ENCODE peak calls at places on chromosomes 1 and 21, in six cellular contexts. W is amniotic stem cell, K is caudate nucleus, B is T-helper 9 cell, M is Caco-2, Z is thoracic aorta. U is an unnamed sample.

GRCh38 chr1:89274431-89274857 is 1.8 kb upstream of the GBP5 start:
- DNase-seq in W (no peak), K (no peak), B (no peak), M (no peak), Z (no peak), U (no peak)

GRCh38 chr1:76291186-76291585 is 216.6 kb downstream of the ST6GALNAC3 start:
- DNase-seq in W (no peak), K (no peak), B (no peak), M (no peak), Z (no peak), U (no peak)

GRCh38 chr21:45577806-45578801 is 35.9 kb upstream of the SLC19A1 start:
- DNase-seq in W (no peak), K (no peak), B (no peak), M (no peak), Z (no peak), U (no peak)

GRCh38 chr1:181490740-181491712 is 7.7 kb downstream of the CACNA1E start:
- DNase-seq in W (no peak), K (no peak), B (no peak), M (no peak), Z (no peak), U (no peak)

GRCh38 chr1:110606784-110607662 is 865 bp upstream of the KCNA2 start:
- DNase-seq in W (no peak), K (no peak), B (no peak), M (no peak), Z (no peak), U (peak)

GRCh38 chr1:63920154-63921117 is 146.6 kb downstream of the ROR1 start:
- DNase-seq in W (no peak), K (no peak), B (no peak), M (peak), Z (no peak), U (no peak)

GRCh38 chr1:160419150-160419837 is 18.9 kb downstream of the VANGL2 start:
- DNase-seq in W (no peak), K (no peak), B (no peak), M (no peak), Z (no peak), U (peak)

GRCh38 chr1:7658127-7658498 is 113.0 kb upstream of the VAMP3 start:
- DNase-seq in W (no peak), K (no peak), B (no peak), M (no peak), Z (no peak), U (no peak)

GRCh38 chr1:47871799-47872353 is 125.3 kb downstream of the TRABD2B start:
- DNase-seq in W (no peak), K (no peak), B (no peak), M (no peak), Z (no peak), U (no peak)

GRCh38 chr1:85200870-85201339 is at the start of gene SYDE2:
- DNase-seq in W (no peak), K (no peak), B (peak), M (peak), Z (no peak), U (peak)

GRCh38 chr1:244628719-244629299 is 24.1 kb upstream of the DESI2 start:
- DNase-seq in W (no peak), K (no peak), B (no peak), M (no peak), Z (no peak), U (no peak)

GRCh38 chr21:35234725-35235124 is 185.6 kb upstream of the RUNX1 start:
- DNase-seq in W (no peak), K (no peak), B (no peak), M (no peak), Z (no peak), U (no peak)

GRCh38 chr1:192539450-192540132 is 36.0 kb upstream of the RGS1 start:
- DNase-seq in W (peak), K (no peak), B (no peak), M (peak), Z (no peak), U (no peak)

GRCh38 chr1:2466270-2466665 is 9.8 kb upstream of the PLCH2 start:
- DNase-seq in W (no peak), K (no peak), B (no peak), M (no peak), Z (no peak), U (no peak)

GRCh38 chr1:74579425-74579824 is 67.0 kb upstream of the LRRC53 start:
- DNase-seq in W (no peak), K (no peak), B (no peak), M (no peak), Z (no peak), U (peak)